ENCODE peak calls at places on chromosomes 1 and 21, in ten cellular contexts. C is colonic mucosa, Q is trophoblast cell, L is left ventricle myocardium inferior, F is A549, P is iPS DF 6.9, Z is HCT116, N is psoas muscle, O is Karpas-422, B is lung. V is an unnamed sample.

GRCh38 chr1:62029704-62030103 is 164.9 kb upstream of the L1TD1 start:
- DNase-seq in C (no peak), Q (no peak), L (no peak), F (no peak), P (no peak), Z (no peak), N (no peak), O (no peak), B (no peak), V (no peak)

GRCh38 chr1:22203335-22203734 is 60.4 kb upstream of the WNT4 start:
- DNase-seq in C (no peak), Q (no peak), L (no peak), F (no peak), P (no peak), Z (no peak), N (no peak), O (no peak), B (no peak), V (no peak)

GRCh38 chr1:31715097-31715872 is 11.5 kb upstream of the COL16A1 start:
- DNase-seq in C (peak; percentile 97), Q (peak; percentile 86), L (peak; percentile 95), F (peak; percentile 93), P (peak; percentile 97), Z (peak; percentile 75), N (peak; percentile 96), O (peak; percentile 69), B (peak; percentile 87), V (peak; percentile 76)

GRCh38 chr1:4702927-4703326 is 48.5 kb downstream of the AJAP1 start:
- DNase-seq in C (no peak), Q (no peak), L (no peak), F (no peak), P (no peak), Z (no peak), N (no peak), O (no peak), B (no peak), V (peak; percentile 99)

GRCh38 chr1:246035060-246035531 is 472.0 kb downstream of the SMYD3 start:
- DNase-seq in C (no peak), Q (no peak), L (no peak), F (no peak), P (no peak), Z (no peak), N (no peak), O (no peak), B (no peak), V (no peak)

GRCh38 chr1:201917362-201918033 is 28.8 kb downstream of the SHISA4 start:
- DNase-seq in C (no peak), Q (no peak), L (no peak), F (peak; percentile 46), P (no peak), Z (no peak), N (no peak), O (no peak), B (no peak), V (no peak)

GRCh38 chr1:225767591-225768540 is 9.8 kb upstream of the SRP9 start:
- DNase-seq in C (peak; percentile 69), Q (peak; percentile 20), L (peak; percentile 83), F (no peak), P (no peak), Z (no peak), N (peak; percentile 74), O (peak; percentile 32), B (peak; percentile 74), V (peak; percentile 82)

GRCh38 chr1:180165096-180165495 is 10.4 kb downstream of the QSOX1 start:
- DNase-seq in C (no peak), Q (peak; percentile 95), L (no peak), F (no peak), P (no peak), Z (no peak), N (no peak), O (no peak), B (no peak), V (no peak)

GRCh38 chr1:54378884-54379445 is 27.2 kb downstream of the SSBP3 start:
- DNase-seq in C (no peak), Q (no peak), L (no peak), F (no peak), P (no peak), Z (no peak), N (no peak), O (no peak), B (no peak), V (no peak)

GRCh38 chr1:54380285-54380882 is 25.8 kb downstream of the SSBP3 start:
- DNase-seq in C (no peak), Q (no peak), L (no peak), F (no peak), P (no peak), Z (no peak), N (no peak), O (no peak), B (no peak), V (no peak)

GRCh38 chr1:54379481-54380284 is 26.5 kb downstream of the SSBP3 start:
- DNase-seq in C (no peak), Q (no peak), L (peak; percentile 57), F (no peak), P (no peak), Z (no peak), N (no peak), O (no peak), B (no peak), V (no peak)

GRCh38 chr1:54384471-54384870 is 21.7 kb downstream of the SSBP3 start:
- DNase-seq in C (no peak), Q (no peak), L (no peak), F (no peak), P (no peak), Z (no peak), N (no peak), O (no peak), B (no peak), V (no peak)

DNA sequence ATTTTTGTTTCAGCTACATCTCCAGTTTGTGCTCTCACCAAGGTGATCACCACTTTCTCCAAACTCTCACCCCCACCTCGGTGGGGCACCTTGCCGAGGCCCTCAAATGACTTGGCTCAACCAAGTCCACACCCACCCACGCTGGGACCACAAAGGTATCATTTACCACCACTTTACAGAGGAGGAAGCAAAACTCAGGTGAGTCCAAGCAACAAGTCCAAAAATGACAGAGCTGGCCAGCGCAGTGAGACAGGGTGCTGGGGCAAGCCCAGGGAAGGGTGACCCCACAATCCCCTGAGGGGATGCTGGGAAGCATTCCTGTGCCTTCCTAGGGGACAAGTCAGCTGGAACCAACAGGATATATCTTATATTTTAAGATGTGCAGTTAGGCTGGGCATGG is 24.7 kb downstream of the SSBP3 start:
- DNase-seq in C (no peak), Q (no peak), L (no peak), F (no peak), P (no peak), Z (no peak), N (no peak), O (no peak), B (no peak), V (no peak)
- H3K4me1 ChIP-seq in C (peaks cover 6% of the 10 kb centered on the region), Q (peaks cover 53% of the 10 kb centered on the region), L (peaks cover 87% of the 10 kb centered on the region), F (peaks cover 3% of the 10 kb centered on the region), P (peaks cover 25% of the 10 kb centered on the region), Z (peaks cover 15% of the 10 kb centered on the region), N (peaks cover 78% of the 10 kb centered on the region), O (peaks cover 3% of the 10 kb centered on the region), B (peaks cover 26% of the 10 kb centered on the region), V (no peaks in the 10 kb centered on the region)

GRCh38 chr21:15211491-15212133 is 146.8 kb upstream of the NRIP1 start:
- DNase-seq in C (no peak), Q (no peak), L (no peak), F (peak; percentile 54), P (no peak), Z (no peak), N (no peak), O (no peak), B (no peak), V (no peak)
- H3K27ac ChIP-seq in C (no peak overlapping the region), Q (no peak overlapping the region), L (no peak overlapping the region), F (peak overlapping the region; percentile 82), P (no peak overlapping the region), Z (no peak overlapping the region), N (no peak overlapping the region), O (no peak overlapping the region), B (no peak overlapping the region), V (no peak overlapping the region)

GRCh38 chr1:119539636-119540035 is 32.6 kb downstream of the HSD3B1 start:
- DNase-seq in C (no peak), Q (no peak), L (no peak), F (no peak), P (no peak), Z (no peak), N (no peak), O (no peak), B (no peak), V (no peak)

GRCh38 chr1:119542492-119542946 is 35.5 kb downstream of the HSD3B1 start:
- DNase-seq in C (no peak), Q (peak; percentile 83), L (no peak), F (peak; percentile 37), P (no peak), Z (no peak), N (no peak), O (no peak), B (no peak), V (no peak)

GRCh38 chr1:119537979-119538378 is 31.0 kb downstream of the HSD3B1 start:
- DNase-seq in C (no peak), Q (no peak), L (no peak), F (no peak), P (no peak), Z (no peak), N (no peak), O (no peak), B (no peak), V (no peak)

GRCh38 chr1:119544165-119544762 is 37.3 kb downstream of the HSD3B1 start:
- DNase-seq in C (no peak), Q (no peak), L (no peak), F (peak; percentile 15), P (peak; percentile 25), Z (peak; percentile 35), N (no peak), O (peak; percentile 56), B (no peak), V (no peak)

GRCh38 chr1:119541389-119541788 is 34.4 kb downstream of the HSD3B1 start:
- DNase-seq in C (no peak), Q (peak; percentile 98), L (no peak), F (no peak), P (no peak), Z (no peak), N (no peak), O (no peak), B (no peak), V (peak; percentile 61)
- H3K4me1 ChIP-seq in C (no peaks in the 10 kb centered on the region), Q (peaks cover 2% of the 10 kb centered on the region), L (no peaks in the 10 kb centered on the region), F (peaks cover 5% of the 10 kb centered on the region), P (no peaks in the 10 kb centered on the region), Z (no peaks in the 10 kb centered on the region), N (no peaks in the 10 kb centered on the region), O (no peaks in the 10 kb centered on the region), B (peaks cover 2% of the 10 kb centered on the region), V (peaks cover 3% of the 10 kb centered on the region)

DNA sequence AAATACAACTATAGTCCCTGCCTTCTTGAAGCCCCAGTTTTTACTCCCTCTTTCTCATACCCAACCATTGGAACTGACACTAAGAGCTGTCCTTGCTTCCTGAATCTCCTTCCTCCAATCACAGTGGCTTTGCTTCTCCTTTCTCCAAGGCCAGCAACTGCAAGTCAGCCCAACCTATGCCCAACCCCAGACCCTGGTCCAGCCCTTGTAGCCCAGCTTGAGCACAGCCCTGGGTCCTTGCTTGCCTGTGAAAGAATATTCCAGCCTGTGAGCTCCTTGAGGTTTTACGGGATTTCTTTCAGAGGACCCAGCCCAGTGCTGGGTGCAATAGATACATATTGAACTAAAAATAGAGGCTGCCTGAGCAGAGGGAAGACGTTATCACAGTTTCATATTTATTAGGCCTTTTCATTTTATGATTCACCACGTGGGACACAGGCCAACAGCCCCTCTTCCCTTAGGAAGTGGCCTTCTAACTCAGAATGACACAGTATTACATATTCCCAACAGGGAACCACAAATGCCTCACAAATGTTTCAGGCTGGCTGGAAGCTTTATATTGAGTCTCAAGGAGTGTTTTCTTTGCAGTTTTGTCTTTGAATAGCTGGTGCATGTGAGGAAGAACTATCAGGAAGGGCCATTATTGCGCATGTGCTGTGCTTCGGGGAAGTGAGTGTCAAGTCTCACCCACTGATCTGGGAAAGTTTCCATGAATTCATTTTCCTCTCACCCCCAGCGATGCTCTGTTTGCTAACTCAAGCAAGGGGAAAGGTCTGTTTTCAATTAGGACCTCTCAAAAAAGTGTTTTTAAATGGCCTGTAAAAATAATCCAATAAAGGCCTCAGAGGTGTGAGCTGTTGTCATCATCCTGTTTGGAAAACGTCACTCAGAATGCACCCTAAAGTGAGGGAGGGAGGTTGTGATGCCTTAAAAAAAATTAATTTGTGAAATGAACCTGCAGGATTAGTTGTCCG is 92.3 kb upstream of the NFIA start:
- DNase-seq in C (no peak), Q (no peak), L (peak; percentile 64), F (no peak), P (no peak), Z (no peak), N (peak; percentile 62), O (no peak), B (no peak), V (peak; percentile 61)
- H3K27ac ChIP-seq in C (no peak overlapping the region), Q (no peak overlapping the region), L (peak overlapping the region; percentile 80), F (no peak overlapping the region), P (no peak overlapping the region), Z (no peak overlapping the region), N (peak overlapping the region; percentile 36), O (no peak overlapping the region), B (peak overlapping the region; percentile 4), V (no peak overlapping the region)

V was measured in foreskin keratinocyte.